ENCODE peak calls at places on chromosomes 5 and 9, in nine cellular contexts. X is neural crest cell; L is effector CD8-positive, alpha-beta T cell; A is endothelial cell; E is DMS153; T is effector memory CD8-positive, alpha-beta T cell; S is stimulated activated CD8-positive, alpha-beta memory T cell treated with anti-CD3 and anti-CD28 coated beads, Interleukin-15, amount 100 ng/mL, for 1 hour; N is GM12865; Q is fibroblast of mammary gland. Y is an unnamed sample.

GRCh38 chr9:95874989-95875304 is 544 bp upstream of the ERCC6L2 start:
- DNase-seq in T (peak; percentile 57), X (peak; percentile 26), L (peak; percentile 36), S (peak; percentile 14), E (no peak), N (peak; percentile 76), Q (peak; percentile 54), A (peak; percentile 27), Y (peak; percentile 51)

GRCh38 chr5:53590759-53591158 is 30.3 kb downstream of the NDUFS4 start:
- DNase-seq in N (no peak), T (no peak), X (no peak), S (no peak), L (no peak), E (no peak), Q (no peak), A (no peak), Y (no peak)

GRCh38 chr9:1612886-1613285 is 402.3 kb upstream of the SMARCA2 start:
- DNase-seq in N (no peak), S (no peak), L (no peak), T (no peak), X (no peak), A (no peak), Q (no peak), E (no peak), Y (peak; percentile 77)

GRCh38 chr5:27845248-27845647 is 806.9 kb upstream of the CDH9 start:
- DNase-seq in E (no peak), S (no peak), X (no peak), Q (no peak), L (no peak), N (no peak), A (no peak), T (no peak), Y (no peak)

GRCh38 chr5:68365894-68366293 is 150.3 kb downstream of the PIK3R1 start:
- DNase-seq in S (no peak), T (no peak), E (no peak), Q (no peak), A (no peak), N (peak; percentile 71), X (no peak), L (no peak), Y (no peak)

GRCh38 chr9:33315371-33315770 is 25.1 kb downstream of the NFX1 start:
- DNase-seq in A (no peak), T (no peak), E (no peak), X (no peak), S (no peak), L (no peak), Q (no peak), N (no peak), Y (no peak)

GRCh38 chr5:137215261-137215660 is 283.9 kb downstream of the SPOCK1 start:
- DNase-seq in E (no peak), L (no peak), X (no peak), N (no peak), T (no peak), S (no peak), Q (no peak), A (no peak), Y (no peak)

GRCh38 chr9:127915801-127916664 is 808 bp downstream of the ST6GALNAC4 start:
- DNase-seq in E (no peak), N (peak; percentile 88), T (no peak), Q (no peak), L (peak; percentile 28), A (no peak), X (no peak), S (no peak), Y (no peak)

GRCh38 chr5:178537467-178538381 is 52.5 kb downstream of the COL23A1 start:
- DNase-seq in X (no peak), S (no peak), Q (no peak), E (no peak), L (no peak), T (no peak), N (no peak), A (no peak), Y (no peak)

GRCh38 chr9:137064027-137064879 is 6.1 kb downstream of the SAPCD2 start:
- DNase-seq in Q (peak; percentile 40), E (peak; percentile 14), X (peak; percentile 79), S (peak; percentile 28), T (peak; percentile 61), L (peak; percentile 32), N (peak; percentile 64), A (peak; percentile 77), Y (peak; percentile 68)

GRCh38 chr5:115392611-115393010 is 96.2 kb upstream of the CCDC112 start:
- DNase-seq in E (no peak), L (no peak), T (no peak), S (no peak), N (no peak), X (no peak), A (no peak), Q (peak; percentile 76), Y (no peak)

Y was measured in MCF 10A.